ENCODE peak calls at places on chromosomes 4 and X, in eight cellular contexts. F, G, C, W, T, D, Q and O are unnamed samples.

GRCh38 chr4:103075894-103076776 is at the start of gene SLC9B2:
- DNase-seq in T (peak; percentile 38), D (peak; percentile 19), Q (peak; percentile 53), C (peak; percentile 63), F (peak; percentile 80), W (no peak), G (no peak), O (peak; percentile 74)

GRCh38 chr4:41196633-41197332 is 17.6 kb downstream of the APBB2 start:
- DNase-seq in G (no peak), T (no peak), Q (no peak), W (no peak), D (no peak), C (no peak), F (no peak), O (no peak)

GRCh38 chr4:181213562-181213961 is 1029.6 kb upstream of the TENM3 start:
- DNase-seq in G (no peak), D (no peak), Q (no peak), W (no peak), T (no peak), F (no peak), C (no peak), O (no peak)

GRCh38 chrX:129984196-129984962 is 1.9 kb downstream of the BCORL1 start:
- DNase-seq in G (no peak), F (peak; percentile 86), T (no peak), W (no peak), Q (no peak), C (peak; percentile 73), D (peak; percentile 71), O (peak; percentile 59)

GRCh38 chr4:17781072-17781830 is at the start of gene FAM184B:
- DNase-seq in Q (no peak), G (no peak), T (no peak), C (no peak), D (no peak), F (peak; percentile 63), W (no peak), O (no peak)

GRCh38 chr4:176789955-176790354 is 2.8 kb downstream of the VEGFC start:
- DNase-seq in T (peak; percentile 23), C (peak; percentile 15), W (no peak), G (no peak), F (peak; percentile 53), D (no peak), Q (peak; percentile 31), O (peak; percentile 40)

GRCh38 chr4:170091069-170091696 is 1.4 kb upstream of the AADAT start:
- DNase-seq in F (no peak), G (no peak), C (no peak), D (no peak), Q (no peak), T (no peak), W (no peak), O (no peak)

GRCh38 chr4:149927514-149927913 is 111.9 kb upstream of the IQCM start:
- DNase-seq in D (no peak), W (no peak), C (no peak), G (no peak), Q (no peak), F (no peak), T (no peak), O (no peak)

GRCh38 chr4:181692965-181693364 is 550.2 kb upstream of the TENM3 start:
- DNase-seq in C (no peak), G (no peak), F (no peak), Q (no peak), D (no peak), T (no peak), W (no peak), O (no peak)

GRCh38 chrX:134669378-134670098 is 11.3 kb upstream of the PLAC1 start:
- DNase-seq in C (no peak), D (peak; percentile 82), F (peak; percentile 23), W (no peak), T (no peak), Q (no peak), G (no peak), O (no peak)

GRCh38 chr4:145937021-145937861 is 1.4 kb downstream of the ZNF827 start:
- DNase-seq in G (no peak), F (peak; percentile 83), T (no peak), W (no peak), C (peak; percentile 21), D (no peak), Q (no peak), O (peak; percentile 20)

GRCh38 chrX:6693051-6693450 is 158.1 kb upstream of the VCX3A start:
- DNase-seq in F (no peak), Q (no peak), W (no peak), D (no peak), T (no peak), C (no peak), G (no peak), O (no peak)

GRCh38 chr4:182478475-182478874 is 235.3 kb downstream of the TENM3 start:
- DNase-seq in Q (peak; percentile 29), D (peak; percentile 20), G (no peak), T (peak; percentile 16), C (peak; percentile 13), W (no peak), F (peak; percentile 51), O (peak; percentile 26)

GRCh38 chr4:1727117-1728031 is 6.1 kb downstream of the TACC3 start:
- DNase-seq in Q (no peak), W (no peak), F (peak; percentile 28), D (peak; percentile 56), T (no peak), C (no peak), G (no peak), O (peak; percentile 82)

GRCh38 chr4:147334478-147334877 is 146.4 kb upstream of the EDNRA start:
- DNase-seq in D (no peak), C (no peak), Q (no peak), F (no peak), G (no peak), T (no peak), W (no peak), O (no peak)

GRCh38 chr4:157043131-157043530 is 32.8 kb upstream of the GLRB start:
- DNase-seq in D (no peak), Q (peak; percentile 2), T (no peak), F (peak; percentile 4), W (no peak), G (no peak), C (no peak), O (peak; percentile 3)

GRCh38 chrX:6505960-6506359 is 29.0 kb downstream of the VCX3A start:
- DNase-seq in C (no peak), T (no peak), Q (no peak), W (no peak), D (no peak), G (no peak), F (no peak), O (no peak)

GRCh38 chrX:125298871-125299270 is 20.8 kb upstream of the TEX13C start:
- DNase-seq in F (no peak), G (no peak), Q (no peak), C (no peak), W (no peak), D (no peak), T (no peak), O (no peak)

GRCh38 chr4:98720871-98721480 is 62.6 kb upstream of the TSPAN5 start:
- DNase-seq in C (no peak), D (no peak), F (no peak), T (peak; percentile 35), G (no peak), W (no peak), Q (no peak), O (no peak)

GRCh38 chr4:173990126-173990878 is 293.2 kb downstream of the FBXO8 start:
- DNase-seq in D (peak; percentile 8), W (peak; percentile 17), F (no peak), C (no peak), G (no peak), Q (peak; percentile 15), T (peak; percentile 24), O (peak; percentile 44)

GRCh38 chr4:150367326-150367725 is 214.6 kb upstream of the MAB21L2 start:
- DNase-seq in D (no peak), C (no peak), F (no peak), G (no peak), T (no peak), Q (no peak), W (peak; percentile 41), O (no peak)

GRCh38 chrX:19839770-19840254 is 47.6 kb downstream of the SH3KBP1 start:
- DNase-seq in F (no peak), C (no peak), Q (no peak), D (no peak), G (peak; percentile 64), W (no peak), T (peak; percentile 72), O (peak; percentile 77)

GRCh38 chr4:158861766-158862165 is 92.9 kb downstream of the FNIP2 start:
- DNase-seq in F (no peak), G (no peak), Q (no peak), D (no peak), C (no peak), T (no peak), W (no peak), O (no peak)

GRCh38 chr4:152104286-152104685 is 343.5 kb upstream of the GATB start:
- DNase-seq in G (no peak), W (no peak), C (no peak), Q (no peak), F (no peak), D (no peak), T (no peak), O (no peak)

GRCh38 chr4:19927381-19927780 is 324.3 kb upstream of the SLIT2 start:
- DNase-seq in Q (no peak), F (no peak), W (no peak), G (no peak), C (no peak), D (no peak), T (no peak), O (no peak)

GRCh38 chrX:123475068-123475724 is 257.7 kb downstream of the THOC2 start:
- DNase-seq in F (no peak), W (no peak), G (no peak), T (no peak), C (no peak), D (no peak), Q (no peak), O (no peak)
- TF ChIP-seq CTCF in F (no peak), W (no peak), G (no peak), T (no peak), C (no peak), D (no peak), Q (no peak), O (no peak)

GRCh38 chr4:2942037-2942531 is 21.1 kb downstream of the NOP14 start:
- DNase-seq in W (no peak), F (no peak), C (no peak), Q (no peak), D (no peak), T (no peak), G (no peak), O (no peak)
- H3K4me3 ChIP-seq in W (no peak overlapping the region), F (no peak overlapping the region), C (no peak overlapping the region), Q (no peak overlapping the region), D (no peak overlapping the region), T (no peak overlapping the region), G (no peak overlapping the region), O (no peak overlapping the region)

GRCh38 chr4:172953896-172954568 is 214.6 kb upstream of the GALNT7 start:
- DNase-seq in T (no peak), F (no peak), W (no peak), C (no peak), G (no peak), D (no peak), Q (no peak), O (no peak)
- TF ChIP-seq MAX in T (no peak), F (no peak), W (no peak), C (no peak), G (no peak), D (no peak), Q (no peak), O (no peak)

DNA sequence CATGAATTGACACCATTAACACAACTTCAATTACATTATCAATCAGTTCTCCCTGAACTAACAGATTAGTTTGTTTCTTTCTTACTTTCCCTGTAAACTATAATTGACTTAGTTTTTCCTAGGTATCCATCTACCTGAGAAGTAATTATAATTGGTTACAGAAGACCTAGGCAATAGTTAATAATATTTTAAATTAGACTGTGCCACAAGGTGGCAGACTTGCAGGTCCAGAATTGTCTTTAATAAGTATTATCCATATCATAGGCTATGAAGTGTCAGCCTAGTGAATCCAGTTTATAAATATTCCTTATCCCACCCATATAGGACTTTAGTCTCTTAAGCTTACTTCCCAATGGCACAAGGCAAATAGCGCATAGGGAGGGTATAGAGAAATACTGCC is 48.9 kb upstream of the FAM47B start:
- DNase-seq in Q (no peak), T (no peak), C (no peak), G (no peak), D (no peak), F (no peak), W (no peak), O (peak; percentile 1)
- TF ChIP-seq CTCF in Q (no peak), T (no peak), C (no peak), G (peak; percentile 22), D (peak; percentile 48), F (peak; percentile 63), W (no peak), O (no peak)